ENCODE peak calls at places on chromosomes 7 and 10, in four cellular contexts. A is midbrain, S is NCI-H2081, E is SW480. F is an unnamed sample.

GRCh38 chr10:3926675-3927525 is 141.9 kb upstream of the KLF6 start:
- DNase-seq in A (no peak), S (no peak), E (no peak), F (no peak)

GRCh38 chr10:119542357-119542989 is at the start of gene RGS10:
- DNase-seq in E (peak), S (peak), A (peak), F (peak)

GRCh38 chr7:71484381-71484780 is 352.4 kb downstream of the GALNT17 start:
- DNase-seq in A (no peak), E (no peak), S (no peak), F (no peak)

GRCh38 chr7:121286742-121287699 is 41.8 kb upstream of the WNT16 start:
- DNase-seq in E (no peak), A (no peak), S (no peak), F (no peak)

GRCh38 chr10:3813986-3814831 is 29.2 kb upstream of the KLF6 start:
- DNase-seq in S (no peak), A (no peak), E (peak), F (no peak)

GRCh38 chr7:94391716-94392390 is 2.8 kb upstream of the COL1A2 start:
- DNase-seq in S (no peak), A (no peak), E (no peak), F (no peak)

GRCh38 chr7:18420758-18421157 is 74.8 kb upstream of the HDAC9 start:
- DNase-seq in S (no peak), A (no peak), E (no peak), F (no peak)

GRCh38 chr7:132387596-132387995 is 188.7 kb downstream of the PLXNA4 start:
- DNase-seq in E (no peak), A (no peak), S (no peak), F (no peak)

GRCh38 chr10:104707602-104708160 is 66.6 kb downstream of the SORCS3 start:
- DNase-seq in E (no peak), S (no peak), A (no peak), F (no peak)

GRCh38 chr10:98030093-98030821 is at the start of gene CRTAC1:
- DNase-seq in S (peak), E (no peak), A (peak), F (no peak)

GRCh38 chr7:98110249-98111022 is 3.8 kb downstream of the LMTK2 start:
- DNase-seq in A (no peak), E (no peak), S (peak), F (no peak)

GRCh38 chr10:33277135-33277536 is 57.3 kb downstream of the NRP1 start:
- DNase-seq in A (no peak), S (no peak), E (no peak), F (no peak)

GRCh38 chr10:67527351-67527750 is 168.6 kb downstream of the CTNNA3 start:
- DNase-seq in E (no peak), A (no peak), S (no peak), F (no peak)

GRCh38 chr10:27893320-27894014 is 105.4 kb downstream of the ODAD2 start:
- DNase-seq in E (peak), S (no peak), A (no peak), F (peak)

GRCh38 chr7:148306759-148307158 is 283.8 kb upstream of the C7orf33 start:
- DNase-seq in E (no peak), S (no peak), A (no peak), F (no peak)

GRCh38 chr10:103021897-103022286 is 103.8 kb downstream of the CNNM2 start:
- DNase-seq in S (no peak), E (no peak), A (no peak), F (no peak)

GRCh38 chr10:126397640-126398382 is 9.5 kb upstream of the ADAM12 start:
- DNase-seq in S (no peak), E (peak), A (no peak), F (no peak)

GRCh38 chr10:58755688-58756087 is 243.0 kb downstream of the BICC1 start:
- DNase-seq in E (peak), A (no peak), S (no peak), F (no peak)

F was measured in HCT116.